ENCODE peak calls at places on chromosomes 7 and 10, in ten cellular contexts. K is non-pigmented ciliary epithelial cell; J is fibroblast of lung; F is T1000; B is NCI-H1048; V is effector CD4-positive, alpha-beta T cell; Y is CD4-positive, alpha-beta memory T cell; O is CD4-positive, CD25-positive, alpha-beta regulatory T cell; T is A172; N is RPMI8226. Z is an unnamed sample.

GRCh38 chr7:21898265-21898930 is 47.3 kb downstream of the CDCA7L start:
- DNase-seq in K (no peak), J (no peak), F (no peak), B (no peak), V (no peak), Y (peak), O (no peak), T (no peak), N (peak), Z (no peak)

GRCh38 chr10:63515002-63515763 is 6.0 kb upstream of the REEP3 start:
- DNase-seq in K (no peak), J (peak), F (no peak), B (no peak), V (no peak), Y (peak), O (no peak), T (peak), N (no peak), Z (peak)

GRCh38 chr7:27123477-27124053 is 7.0 kb downstream of the HOXA4 start:
- DNase-seq in K (no peak), J (no peak), F (no peak), B (no peak), V (no peak), Y (no peak), O (no peak), T (no peak), N (no peak), Z (no peak)

GRCh38 chr10:58322072-58322834 is 12.6 kb upstream of the UBE2D1 start:
- DNase-seq in K (no peak), J (no peak), F (no peak), B (no peak), V (no peak), Y (no peak), O (no peak), T (no peak), N (peak), Z (no peak)

GRCh38 chr7:128398016-128398840 is 11.6 kb downstream of the IMPDH1 start:
- DNase-seq in K (no peak), J (no peak), F (peak), B (no peak), V (peak), Y (no peak), O (peak), T (peak), N (peak), Z (peak)

GRCh38 chr7:130227883-130228575 is 20.4 kb downstream of the SSMEM1 start:
- DNase-seq in K (no peak), J (no peak), F (no peak), B (peak), V (no peak), Y (no peak), O (no peak), T (no peak), N (no peak), Z (no peak)

GRCh38 chr10:22816298-22816653 is 101.9 kb upstream of the PIP4K2A start:
- DNase-seq in K (peak), J (peak), F (no peak), B (no peak), V (no peak), Y (no peak), O (no peak), T (peak), N (peak), Z (peak)

GRCh38 chr7:94556028-94556427 is 46.4 kb downstream of the CASD1 start:
- DNase-seq in K (no peak), J (no peak), F (no peak), B (no peak), V (no peak), Y (no peak), O (no peak), T (no peak), N (no peak), Z (no peak)

GRCh38 chr7:25820432-25821040 is 331.5 kb upstream of the NFE2L3 start:
- DNase-seq in K (no peak), J (no peak), F (no peak), B (no peak), V (no peak), Y (no peak), O (no peak), T (peak), N (peak), Z (peak)

GRCh38 chr10:93074597-93075368 is 1.1 kb downstream of the CYP26A1 start:
- DNase-seq in K (no peak), J (no peak), F (no peak), B (no peak), V (no peak), Y (no peak), O (no peak), T (no peak), N (no peak), Z (no peak)

GRCh38 chr10:3909339-3909738 is 124.3 kb upstream of the KLF6 start:
- DNase-seq in K (no peak), J (no peak), F (no peak), B (no peak), V (no peak), Y (no peak), O (no peak), T (no peak), N (no peak), Z (no peak)

GRCh38 chr7:5528071-5528814 is 104.6 kb upstream of the TNRC18 start:
- DNase-seq in K (no peak), J (no peak), F (no peak), B (no peak), V (peak), Y (peak), O (peak), T (peak), N (peak), Z (peak)

GRCh38 chr10:86025509-86025908 is 341.1 kb downstream of the GRID1 start:
- DNase-seq in K (no peak), J (no peak), F (no peak), B (no peak), V (no peak), Y (no peak), O (no peak), T (no peak), N (no peak), Z (no peak)

GRCh38 chr10:128018236-128018635 is 108.0 kb downstream of the MKI67 start:
- DNase-seq in K (no peak), J (no peak), F (no peak), B (no peak), V (no peak), Y (no peak), O (no peak), T (no peak), N (no peak), Z (no peak)

GRCh38 chr10:125337510-125337909 is 177.1 kb upstream of the CTBP2 start:
- DNase-seq in K (no peak), J (no peak), F (no peak), B (no peak), V (no peak), Y (no peak), O (no peak), T (no peak), N (no peak), Z (no peak)

GRCh38 chr10:31977440-31978157 is 49.0 kb upstream of the ARHGAP12 start:
- DNase-seq in K (peak), J (peak), F (no peak), B (no peak), V (no peak), Y (peak), O (no peak), T (peak), N (no peak), Z (peak)

GRCh38 chr7:128923411-128923800 is 12.9 kb upstream of the KCP start:
- DNase-seq in K (no peak), J (no peak), F (no peak), B (no peak), V (no peak), Y (no peak), O (no peak), T (no peak), N (no peak), Z (no peak)

GRCh38 chr7:27180431-27181175 is 4.4 kb downstream of the HOXA11 start:
- DNase-seq in K (no peak), J (no peak), F (no peak), B (no peak), V (no peak), Y (no peak), O (no peak), T (no peak), N (no peak), Z (no peak)

GRCh38 chr7:159119026-159119741 is 25.5 kb downstream of the VIPR2 start:
- DNase-seq in K (no peak), J (no peak), F (no peak), B (no peak), V (no peak), Y (no peak), O (no peak), T (no peak), N (no peak), Z (no peak)

GRCh38 chr10:132684164-132684891 is 101.6 kb downstream of the NKX6-2 start:
- DNase-seq in K (no peak), J (peak), F (no peak), B (no peak), V (no peak), Y (peak), O (no peak), T (peak), N (no peak), Z (peak)

GRCh38 chr7:46763348-46763747 is 818.6 kb downstream of the TNS3 start:
- DNase-seq in K (no peak), J (no peak), F (no peak), B (no peak), V (no peak), Y (no peak), O (no peak), T (no peak), N (no peak), Z (no peak)

GRCh38 chr10:99917963-99918825 is 91.6 kb downstream of the DNMBP start:
- DNase-seq in K (no peak), J (peak), F (no peak), B (peak), V (no peak), Y (no peak), O (no peak), T (peak), N (no peak), Z (no peak)

GRCh38 chr10:92123031-92123450 is 167.8 kb downstream of the CPEB3 start:
- DNase-seq in K (no peak), J (no peak), F (no peak), B (no peak), V (no peak), Y (no peak), O (no peak), T (no peak), N (no peak), Z (peak)

GRCh38 chr7:115593111-115593510 is 437.5 kb downstream of the TFEC start:
- DNase-seq in K (no peak), J (no peak), F (no peak), B (no peak), V (no peak), Y (no peak), O (no peak), T (no peak), N (no peak), Z (no peak)

GRCh38 chr10:88728107-88728763 is 22.2 kb downstream of the LIPK start:
- DNase-seq in K (no peak), J (no peak), F (no peak), B (no peak), V (no peak), Y (peak), O (no peak), T (no peak), N (no peak), Z (peak)

GRCh38 chr10:120948889-120949382 is 97.8 kb downstream of the WDR11 start:
- DNase-seq in K (no peak), J (peak), F (no peak), B (no peak), V (peak), Y (peak), O (peak), T (no peak), N (peak), Z (no peak)

GRCh38 chr7:31761646-31762045 is 74.6 kb downstream of the PPP1R17 start:
- DNase-seq in K (no peak), J (no peak), F (no peak), B (no peak), V (no peak), Y (no peak), O (no peak), T (no peak), N (no peak), Z (no peak)

GRCh38 chr7:72334733-72335132 is 77.4 kb downstream of the CALN1 start:
- DNase-seq in K (no peak), J (no peak), F (no peak), B (no peak), V (no peak), Y (no peak), O (no peak), T (no peak), N (no peak), Z (no peak)

GRCh38 chr10:68121862-68122261 is 12.6 kb downstream of the MYPN start:
- DNase-seq in K (no peak), J (no peak), F (no peak), B (no peak), V (no peak), Y (no peak), O (no peak), T (peak), N (no peak), Z (no peak)

GRCh38 chr7:69699949-69700715 is 101.9 kb downstream of the AUTS2 start:
- DNase-seq in K (no peak), J (peak), F (no peak), B (peak), V (no peak), Y (no peak), O (no peak), T (no peak), N (no peak), Z (no peak)

GRCh38 chr7:121126801-121127534 is 138.5 kb downstream of the CPED1 start:
- DNase-seq in K (no peak), J (peak), F (no peak), B (no peak), V (no peak), Y (no peak), O (no peak), T (peak), N (no peak), Z (peak)

Z was measured in HT-29.